ENCODE peak calls at places on chromosomes 1 and 21, in nine cellular contexts. X is GM23338, Z is HL-60, S is K562, C is A549, A is HCT116, E is GM12878, V is HepG2, R is Panc1. U is an unnamed sample.

GRCh38 chr1:60390593-60391282 is 317.2 kb upstream of the C1orf87 start:
- DNase-seq in S (no peak), Z (no peak), X (no peak), V (no peak), R (no peak), C (no peak), E (no peak), A (no peak), U (no peak)

GRCh38 chr21:23936224-23936623 is 1671.1 kb downstream of the MRPL39 start:
- DNase-seq in S (peak), C (peak), A (no peak), E (no peak), R (no peak), X (peak), Z (peak), V (no peak), U (peak)

GRCh38 chr1:119737040-119737682 is 25.4 kb downstream of the PHGDH start:
- DNase-seq in A (no peak), C (no peak), R (no peak), V (no peak), X (no peak), Z (no peak), E (no peak), S (peak), U (no peak)

GRCh38 chr1:51157411-51157810 is 55.4 kb downstream of the C1orf185 start:
- DNase-seq in R (no peak), S (no peak), V (no peak), C (no peak), E (no peak), A (no peak), Z (no peak), X (no peak), U (no peak)

GRCh38 chr1:86846166-86846647 is 67.7 kb downstream of the SELENOF start:
- DNase-seq in X (no peak), V (no peak), C (peak), E (no peak), A (no peak), Z (no peak), S (no peak), R (peak), U (peak)

GRCh38 chr1:234929369-234929768 is 199.3 kb downstream of the TOMM20 start:
- DNase-seq in X (no peak), C (no peak), E (no peak), V (no peak), A (no peak), S (no peak), Z (no peak), R (no peak), U (no peak)

GRCh38 chr1:244760471-244760870 is 75.0 kb upstream of the COX20 start:
- DNase-seq in V (no peak), R (no peak), E (no peak), X (peak), C (no peak), A (no peak), Z (no peak), S (no peak), U (no peak)

GRCh38 chr1:27569088-27569459 is 34.9 kb downstream of the AHDC1 start:
- DNase-seq in Z (no peak), X (no peak), E (no peak), C (no peak), R (no peak), V (no peak), S (no peak), A (no peak), U (no peak)

GRCh38 chr1:204819495-204819894 is 51.2 kb upstream of the NFASC start:
- DNase-seq in A (no peak), C (no peak), R (no peak), V (no peak), E (no peak), Z (no peak), S (no peak), X (no peak), U (peak)

GRCh38 chr1:182441719-182442118 is 8.2 kb upstream of the RGSL1 start:
- DNase-seq in A (no peak), Z (no peak), E (no peak), S (no peak), X (no peak), C (no peak), R (no peak), V (no peak), U (no peak)

GRCh38 chr1:77562596-77563154 is 119.8 kb downstream of the ZZZ3 start:
- DNase-seq in R (no peak), S (no peak), A (no peak), Z (no peak), X (no peak), C (no peak), E (no peak), V (no peak), U (no peak)

GRCh38 chr1:25197982-25198681 is 34.2 kb downstream of the SYF2 start:
- DNase-seq in E (no peak), R (no peak), Z (peak), V (peak), C (no peak), X (no peak), S (no peak), A (no peak), U (no peak)

GRCh38 chr1:66371233-66372005 is 162.5 kb upstream of the SGIP1 start:
- DNase-seq in V (no peak), Z (no peak), R (no peak), S (no peak), C (no peak), A (no peak), E (no peak), X (no peak), U (no peak)

DNA sequence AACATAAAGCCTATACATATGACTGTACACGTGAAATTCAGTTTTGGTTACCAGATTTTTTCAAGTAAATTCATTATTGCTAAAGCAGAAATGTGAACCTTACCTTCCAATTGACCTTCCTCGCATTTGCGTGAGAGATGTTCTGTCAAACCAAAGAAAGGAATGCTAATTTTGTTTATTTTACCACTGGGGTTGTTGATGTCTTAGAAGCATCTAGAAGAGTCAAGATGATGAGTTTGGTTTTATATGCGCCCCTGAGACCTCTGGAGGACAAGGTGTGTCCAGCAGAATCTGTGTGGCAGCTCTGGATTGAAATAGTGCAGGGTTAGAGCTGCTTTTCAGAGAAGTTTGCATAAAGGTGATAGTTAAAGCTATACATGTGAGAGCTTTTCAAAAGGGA is 48.4 kb downstream of the ZBTB40 start:
- DNase-seq in A (no peak), X (peak), Z (no peak), R (no peak), E (no peak), V (no peak), S (no peak), C (no peak), U (no peak)
- TF ChIP-seq REST in A (no peak), X (no peak), Z (no peak), R (no peak), E (no peak), V (no peak), S (no peak), C (no peak), U (no peak)

DNA sequence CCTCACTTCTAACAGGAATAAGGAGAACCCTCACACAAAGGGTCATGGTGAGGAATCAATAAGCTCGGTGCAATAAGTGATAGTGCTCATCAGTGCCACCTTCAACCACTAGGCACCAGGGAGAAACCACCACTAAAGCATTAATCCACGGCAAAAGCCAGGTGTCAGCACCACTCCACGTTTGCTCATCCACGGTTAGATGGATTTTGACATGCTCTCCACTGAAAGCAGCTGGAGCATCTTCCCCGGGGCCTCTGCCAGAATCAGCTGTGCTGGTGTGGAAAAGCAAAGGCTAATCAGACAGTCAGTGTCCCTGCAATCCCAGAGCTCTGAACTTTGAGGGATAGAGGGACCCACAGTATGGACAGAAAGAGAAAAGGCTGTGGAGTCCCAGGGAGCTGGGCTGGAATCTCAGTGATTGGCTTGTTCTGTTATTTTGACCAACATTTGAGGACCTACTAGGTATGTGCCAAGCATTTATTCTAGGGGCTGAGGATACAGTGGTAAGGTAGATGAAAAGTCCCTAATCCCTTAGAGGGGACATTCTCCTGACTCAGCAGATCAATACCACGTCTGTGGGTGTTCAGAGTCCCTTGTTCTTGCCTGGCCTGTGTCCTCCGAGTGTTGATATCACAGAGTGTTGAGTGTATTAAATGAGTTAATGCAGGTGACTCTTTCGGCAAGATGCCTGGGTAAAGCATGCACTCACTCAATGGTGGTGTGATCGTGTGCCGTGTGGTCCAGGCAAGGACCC is 41.3 kb downstream of the FHAD1 start:
- DNase-seq in X (no peak), A (no peak), Z (no peak), V (no peak), C (peak), S (no peak), R (no peak), E (no peak), U (no peak)
- TF ChIP-seq REST in X (no peak), A (no peak), Z (no peak), V (no peak), C (no peak), S (no peak), R (no peak), E (no peak), U (no peak)

GRCh38 chr1:30319765-30320580 is 403.4 kb downstream of the MATN1 start:
- DNase-seq in C (no peak), Z (no peak), V (no peak), E (no peak), X (no peak), S (no peak), R (no peak), A (no peak), U (no peak)
- TF ChIP-seq REST in C (no peak), Z (no peak), V (no peak), E (no peak), X (no peak), S (no peak), R (no peak), A (no peak), U (no peak)

GRCh38 chr1:184036517-184036949 is 995 bp downstream of the COLGALT2 start:
- DNase-seq in X (peak), V (peak), E (no peak), Z (peak), R (no peak), A (no peak), C (peak), S (peak), U (peak)
- TF ChIP-seq REST in X (no peak), V (no peak), E (no peak), Z (no peak), R (no peak), A (no peak), C (no peak), S (no peak), U (no peak)

DNA sequence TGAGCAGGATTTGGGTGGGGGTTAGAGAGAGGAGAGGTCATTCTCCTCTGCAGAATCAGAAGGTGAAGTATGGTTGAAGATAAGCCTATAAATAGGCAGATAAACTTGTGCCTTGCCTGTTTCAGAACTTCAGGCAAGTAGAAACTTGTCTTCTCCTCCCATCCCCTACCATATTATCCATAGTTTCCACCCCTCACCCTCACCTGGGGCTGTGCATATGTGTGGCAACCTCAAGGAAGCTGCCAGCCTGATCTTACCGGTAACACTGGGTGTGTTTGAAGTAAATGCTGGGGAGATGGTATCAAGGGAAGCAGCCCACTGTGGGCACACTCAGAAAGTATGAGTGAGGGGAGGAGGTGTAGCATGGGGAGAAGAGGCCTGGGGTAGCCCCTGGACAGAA is 14.5 kb downstream of the VANGL2 start:
- DNase-seq in C (no peak), E (no peak), V (no peak), S (no peak), A (no peak), R (no peak), X (no peak), Z (no peak), U (no peak)
- TF ChIP-seq REST in C (no peak), E (no peak), V (no peak), S (no peak), A (no peak), R (no peak), X (no peak), Z (no peak), U (no peak)

GRCh38 chr1:97999320-97999719 is 78.5 kb upstream of the DPYD start:
- DNase-seq in X (no peak), S (no peak), Z (no peak), E (no peak), R (no peak), C (peak), V (no peak), A (no peak), U (no peak)

GRCh38 chr1:98002288-98002687 is 81.5 kb upstream of the DPYD start:
- DNase-seq in S (no peak), R (no peak), V (no peak), Z (no peak), E (no peak), A (no peak), C (no peak), X (peak), U (no peak)

GRCh38 chr1:98005326-98006010 is 84.6 kb upstream of the DPYD start:
- DNase-seq in R (no peak), E (no peak), X (no peak), A (no peak), Z (no peak), V (no peak), C (peak), S (no peak), U (no peak)

GRCh38 chr1:98003442-98003841 is 82.6 kb upstream of the DPYD start:
- DNase-seq in X (no peak), R (no peak), Z (no peak), V (no peak), E (no peak), A (no peak), S (no peak), C (no peak), U (no peak)

DNA sequence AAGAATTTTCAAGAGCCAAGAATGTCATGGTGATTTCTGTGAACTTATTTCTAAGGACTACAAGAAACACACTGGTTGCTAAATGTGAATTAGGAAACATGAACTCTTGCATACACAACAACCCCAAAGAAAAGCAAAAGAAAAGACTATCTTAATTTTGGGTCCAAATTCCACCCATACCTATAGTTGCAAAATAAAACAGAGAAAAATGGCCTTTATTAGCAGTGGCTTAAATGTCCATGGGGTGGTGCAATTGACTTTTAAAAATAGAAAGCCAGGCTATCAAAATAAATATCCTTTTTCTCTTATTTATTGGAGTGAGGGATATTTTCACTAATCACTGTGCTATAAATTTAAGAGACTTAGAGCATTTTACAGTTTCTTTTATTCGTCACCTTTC is 80.9 kb upstream of the DPYD start:
- DNase-seq in E (no peak), C (peak), R (no peak), A (no peak), V (no peak), Z (no peak), X (peak), S (no peak), U (no peak)
- TF ChIP-seq REST in E (no peak), C (no peak), R (no peak), A (no peak), V (no peak), Z (no peak), X (no peak), S (no peak), U (no peak)

GRCh38 chr1:55234016-55234415 is 18.9 kb upstream of the USP24 start:
- DNase-seq in C (no peak), S (no peak), X (no peak), V (no peak), E (no peak), R (no peak), Z (no peak), A (no peak), U (no peak)
- TF ChIP-seq REST in C (no peak), S (no peak), X (no peak), V (no peak), E (no peak), R (no peak), Z (no peak), A (no peak), U (no peak)

U was measured in SK-N-SH.